ENCODE peak calls at places on chromosome 1, in nine cellular contexts. One of them, this sample, is unnamed.

GRCh38 chr1:233394860-233395717 is 67.6 kb downstream of the MAP3K21 start:
- DNase-seq in effector CD4-positive, alpha-beta T cell: no peak
- DNase-seq in activated naive CD8-positive, alpha-beta T cell treated with anti-CD3 and anti-CD28 coated beads, Interleukin-2, amount 50 U/mL, for 24 hours: no peak
- DNase-seq in iris pigment epithelial cell: peak
- DNase-seq in GDM1: peak
- DNase-seq in substantia nigra: no peak
- DNase-seq in AG10803: peak
- DNase-seq in ovary: no peak
- DNase-seq in C1 segment of cervical spinal cord: no peak
- DNase-seq in this sample: no peak

GRCh38 chr1:225534772-225535171 is 106.9 kb upstream of the LBR start:
- DNase-seq in effector CD4-positive, alpha-beta T cell: no peak
- DNase-seq in activated naive CD8-positive, alpha-beta T cell treated with anti-CD3 and anti-CD28 coated beads, Interleukin-2, amount 50 U/mL, for 24 hours: no peak
- DNase-seq in iris pigment epithelial cell: no peak
- DNase-seq in GDM1: no peak
- DNase-seq in substantia nigra: no peak
- DNase-seq in AG10803: no peak
- DNase-seq in ovary: no peak
- DNase-seq in C1 segment of cervical spinal cord: no peak
- DNase-seq in this sample: no peak

GRCh38 chr1:2415801-2416208 is 3.4 kb upstream of the PEX10 start:
- DNase-seq in effector CD4-positive, alpha-beta T cell: no peak
- DNase-seq in activated naive CD8-positive, alpha-beta T cell treated with anti-CD3 and anti-CD28 coated beads, Interleukin-2, amount 50 U/mL, for 24 hours: peak
- DNase-seq in iris pigment epithelial cell: no peak
- DNase-seq in GDM1: no peak
- DNase-seq in substantia nigra: no peak
- DNase-seq in AG10803: no peak
- DNase-seq in ovary: no peak
- DNase-seq in C1 segment of cervical spinal cord: no peak
- DNase-seq in this sample: no peak

GRCh38 chr1:9040659-9041030 is 14.4 kb upstream of the SLC2A7 start:
- DNase-seq in effector CD4-positive, alpha-beta T cell: no peak
- DNase-seq in activated naive CD8-positive, alpha-beta T cell treated with anti-CD3 and anti-CD28 coated beads, Interleukin-2, amount 50 U/mL, for 24 hours: no peak
- DNase-seq in iris pigment epithelial cell: no peak
- DNase-seq in GDM1: no peak
- DNase-seq in substantia nigra: no peak
- DNase-seq in AG10803: no peak
- DNase-seq in ovary: no peak
- DNase-seq in C1 segment of cervical spinal cord: no peak
- DNase-seq in this sample: no peak

GRCh38 chr1:94654031-94654430 is 112.5 kb upstream of the F3 start:
- DNase-seq in effector CD4-positive, alpha-beta T cell: no peak
- DNase-seq in activated naive CD8-positive, alpha-beta T cell treated with anti-CD3 and anti-CD28 coated beads, Interleukin-2, amount 50 U/mL, for 24 hours: no peak
- DNase-seq in iris pigment epithelial cell: peak
- DNase-seq in GDM1: no peak
- DNase-seq in substantia nigra: no peak
- DNase-seq in AG10803: peak
- DNase-seq in ovary: no peak
- DNase-seq in C1 segment of cervical spinal cord: no peak
- DNase-seq in this sample: no peak

GRCh38 chr1:113868387-113869083 is 3.0 kb downstream of the PTPN22 start:
- DNase-seq in effector CD4-positive, alpha-beta T cell: no peak
- DNase-seq in activated naive CD8-positive, alpha-beta T cell treated with anti-CD3 and anti-CD28 coated beads, Interleukin-2, amount 50 U/mL, for 24 hours: no peak
- DNase-seq in iris pigment epithelial cell: peak
- DNase-seq in GDM1: no peak
- DNase-seq in substantia nigra: no peak
- DNase-seq in AG10803: peak
- DNase-seq in ovary: no peak
- DNase-seq in C1 segment of cervical spinal cord: no peak
- DNase-seq in this sample: no peak

GRCh38 chr1:228141082-228141870 is 1.2 kb downstream of the GUK1 start:
- DNase-seq in effector CD4-positive, alpha-beta T cell: no peak
- DNase-seq in activated naive CD8-positive, alpha-beta T cell treated with anti-CD3 and anti-CD28 coated beads, Interleukin-2, amount 50 U/mL, for 24 hours: no peak
- DNase-seq in iris pigment epithelial cell: peak
- DNase-seq in GDM1: no peak
- DNase-seq in substantia nigra: no peak
- DNase-seq in AG10803: peak
- DNase-seq in ovary: peak
- DNase-seq in C1 segment of cervical spinal cord: no peak
- DNase-seq in this sample: peak

GRCh38 chr1:94037392-94038229 is 83.3 kb downstream of the ABCA4 start:
- DNase-seq in effector CD4-positive, alpha-beta T cell: no peak
- DNase-seq in activated naive CD8-positive, alpha-beta T cell treated with anti-CD3 and anti-CD28 coated beads, Interleukin-2, amount 50 U/mL, for 24 hours: no peak
- DNase-seq in iris pigment epithelial cell: no peak
- DNase-seq in GDM1: no peak
- DNase-seq in substantia nigra: no peak
- DNase-seq in AG10803: no peak
- DNase-seq in ovary: no peak
- DNase-seq in C1 segment of cervical spinal cord: no peak
- DNase-seq in this sample: no peak

GRCh38 chr1:58628987-58629598 is 52.0 kb upstream of the TACSTD2 start:
- DNase-seq in effector CD4-positive, alpha-beta T cell: no peak
- DNase-seq in activated naive CD8-positive, alpha-beta T cell treated with anti-CD3 and anti-CD28 coated beads, Interleukin-2, amount 50 U/mL, for 24 hours: no peak
- DNase-seq in iris pigment epithelial cell: peak
- DNase-seq in GDM1: no peak
- DNase-seq in substantia nigra: no peak
- DNase-seq in AG10803: peak
- DNase-seq in ovary: no peak
- DNase-seq in C1 segment of cervical spinal cord: no peak
- DNase-seq in this sample: no peak

This sample was measured in left ventricle myocardium inferior.